ENCODE peak calls at places on chromosomes 3 and 15, in four cellular contexts. S is K562, B is GM12878, T is HepG2. C is an unnamed sample.

GRCh38 chr3:139975592-139976360 is 40.8 kb downstream of the CLSTN2 start:
- DNase-seq in S (no peak), B (no peak), T (no peak), C (no peak)

GRCh38 chr3:41961750-41962679 is at the start of gene ULK4:
- DNase-seq in S (peak), B (peak), T (peak), C (peak)

GRCh38 chr3:36991147-36991546 is 1.8 kb downstream of the EPM2AIP1 start:
- DNase-seq in S (no peak), B (no peak), T (no peak), C (no peak)

GRCh38 chr3:196207833-196208607 is 3.2 kb downstream of the ZDHHC19 start:
- DNase-seq in S (peak), B (no peak), T (no peak), C (no peak)

GRCh38 chr15:69561071-69561784 is 108.6 kb downstream of the RPLP1 start:
- DNase-seq in S (no peak), B (no peak), T (peak), C (no peak)

GRCh38 chr3:67540198-67540894 is 114.1 kb downstream of the SUCLG2 start:
- DNase-seq in S (no peak), B (no peak), T (peak), C (no peak)

GRCh38 chr3:5002174-5002870 is 23.1 kb downstream of the BHLHE40 start:
- DNase-seq in S (peak), B (no peak), T (no peak), C (no peak)

GRCh38 chr3:38453075-38453913 is at the start of gene ACVR2B:
- DNase-seq in S (peak), B (no peak), T (peak), C (peak)

GRCh38 chr3:147540921-147541320 is 131.8 kb downstream of the ZIC1 start:
- DNase-seq in S (no peak), B (no peak), T (no peak), C (no peak)

GRCh38 chr3:56320907-56321306 is 147.4 kb downstream of the ERC2 start:
- DNase-seq in S (no peak), B (no peak), T (no peak), C (no peak)

GRCh38 chr3:40511031-40511718 is 5.3 kb downstream of the ZNF620 start:
- DNase-seq in S (no peak), B (no peak), T (no peak), C (no peak)

GRCh38 chr3:4507010-4507596 is 14.0 kb downstream of the ITPR1 start:
- DNase-seq in S (no peak), B (no peak), T (peak), C (no peak)

GRCh38 chr15:41797194-41797593 is 22.9 kb downstream of the MAPKBP1 start:
- DNase-seq in S (no peak), B (no peak), T (no peak), C (no peak)

GRCh38 chr3:134326760-134327593 is 47.3 kb downstream of the AMOTL2 start:
- DNase-seq in S (no peak), B (no peak), T (peak), C (no peak)

GRCh38 chr3:193095366-193095765 is 145.7 kb upstream of the PLAAT1 start:
- DNase-seq in S (no peak), B (no peak), T (no peak), C (no peak)

GRCh38 chr3:37271636-37272035 is 97.3 kb upstream of the LRRFIP2 start:
- DNase-seq in S (no peak), B (no peak), T (no peak), C (no peak)

GRCh38 chr15:96243701-96244100 is 86.8 kb upstream of the NR2F2 start:
- DNase-seq in S (no peak), B (no peak), T (no peak), C (no peak)

GRCh38 chr3:140809326-140809725 is 131.5 kb downstream of the TRIM42 start:
- DNase-seq in S (no peak), B (no peak), T (no peak), C (no peak)

GRCh38 chr3:152151216-152151874 is 117.4 kb upstream of the MBNL1 start:
- DNase-seq in S (no peak), B (no peak), T (no peak), C (no peak)

GRCh38 chr15:85906028-85906427 is 111.3 kb upstream of the KLHL25 start:
- DNase-seq in S (no peak), B (no peak), T (no peak), C (no peak)

GRCh38 chr15:77243716-77244401 is 172.9 kb upstream of the TSPAN3 start:
- DNase-seq in S (no peak), B (no peak), T (no peak), C (no peak)

GRCh38 chr3:193777524-193777923 is 184.5 kb downstream of the OPA1 start:
- DNase-seq in S (no peak), B (no peak), T (peak), C (no peak)

GRCh38 chr3:112585782-112586181 is 23.9 kb downstream of the SLC35A5 start:
- DNase-seq in S (no peak), B (no peak), T (no peak), C (no peak)

GRCh38 chr3:59940690-59941089 is 890.9 kb upstream of the CFAP20DC start:
- DNase-seq in S (no peak), B (no peak), T (no peak), C (no peak)

GRCh38 chr15:74504418-74504817 is 36.6 kb upstream of the ARID3B start:
- DNase-seq in S (no peak), B (no peak), T (no peak), C (no peak)

GRCh38 chr15:97909291-97909891 is 51.1 kb upstream of the ARRDC4 start:
- DNase-seq in S (peak), B (no peak), T (peak), C (peak)

GRCh38 chr15:45199136-45199810 is 11.5 kb upstream of the SHF start:
- DNase-seq in S (no peak), B (peak), T (peak), C (no peak)

GRCh38 chr3:66260431-66260830 is 39.6 kb downstream of the SLC25A26 start:
- DNase-seq in S (no peak), B (no peak), T (no peak), C (no peak)

GRCh38 chr3:66255865-66256264 is 35.1 kb downstream of the SLC25A26 start:
- DNase-seq in S (no peak), B (no peak), T (no peak), C (no peak)

GRCh38 chr3:66256806-66257205 is 36.0 kb downstream of the SLC25A26 start:
- DNase-seq in S (no peak), B (no peak), T (no peak), C (no peak)

GRCh38 chr3:66261318-66261717 is 40.5 kb downstream of the SLC25A26 start:
- DNase-seq in S (no peak), B (no peak), T (no peak), C (no peak)

GRCh38 chr3:66259721-66260255 is 39.0 kb downstream of the SLC25A26 start:
- DNase-seq in S (no peak), B (no peak), T (no peak), C (no peak)
- TF ChIP-seq TARDBP in S (no peak), B (no peak), T (no peak), C (no peak)

DNA sequence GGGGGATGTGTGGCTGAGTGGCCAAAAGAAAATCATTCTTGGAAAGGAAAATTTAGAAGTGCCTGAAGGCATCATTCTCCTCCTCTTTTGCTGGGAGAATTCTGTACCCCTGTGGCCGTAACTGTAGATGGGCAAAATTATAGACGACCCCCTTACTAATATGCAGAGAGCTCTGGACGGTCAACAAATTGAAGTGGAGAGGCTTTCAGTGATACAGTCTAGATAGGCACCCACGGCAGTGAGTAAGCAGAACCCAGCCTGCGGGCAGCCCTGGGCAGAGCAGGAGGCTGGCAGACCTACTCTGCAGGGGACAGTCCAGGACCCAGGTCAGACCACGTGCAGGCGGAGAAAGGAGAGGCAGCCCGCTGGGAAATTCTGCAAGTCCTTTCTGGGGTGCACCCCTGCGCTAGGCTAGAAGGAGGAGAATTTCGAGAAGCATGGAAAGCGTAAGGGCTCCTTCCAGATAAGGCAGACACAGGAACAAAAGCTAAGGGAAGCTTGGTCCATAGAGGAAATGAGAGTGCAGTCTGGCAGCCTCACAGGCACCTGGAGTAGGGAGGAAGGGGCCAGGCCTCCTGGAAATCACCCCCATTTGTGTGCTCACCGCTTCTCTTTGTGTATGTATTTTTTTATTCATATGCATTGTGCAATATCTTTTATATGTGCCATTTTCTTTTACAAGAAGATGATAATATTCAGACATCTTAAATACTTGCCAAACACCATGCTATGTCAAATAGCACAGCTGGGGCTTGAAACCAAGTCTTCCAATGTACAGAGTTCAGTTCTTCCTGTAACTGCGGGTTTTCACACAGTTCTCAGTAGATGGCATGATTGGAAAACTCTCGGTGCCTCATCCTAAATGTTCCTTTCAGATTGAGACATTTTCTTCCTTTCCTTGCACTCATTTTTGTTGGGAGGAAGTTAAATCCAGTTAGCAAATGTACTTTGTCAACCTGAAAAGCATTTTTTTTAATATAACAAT is 40.2 kb downstream of the LRRK1 start:
- DNase-seq in S (no peak), B (no peak), T (no peak), C (no peak)
- TF ChIP-seq TARDBP in S (no peak), B (no peak), T (no peak), C (no peak)

GRCh38 chr3:123708531-123708930 is 123.7 kb upstream of the HACD2 start:
- DNase-seq in S (no peak), B (no peak), T (no peak), C (no peak)

GRCh38 chr3:123705886-123706285 is 121.0 kb upstream of the HACD2 start:
- DNase-seq in S (no peak), B (no peak), T (no peak), C (no peak)

GRCh38 chr3:123702720-123703119 is 117.9 kb upstream of the HACD2 start:
- DNase-seq in S (no peak), B (no peak), T (peak), C (no peak)

GRCh38 chr3:123711356-123711755 is 126.5 kb upstream of the HACD2 start:
- DNase-seq in S (no peak), B (no peak), T (no peak), C (no peak)

GRCh38 chr3:123706871-123707270 is 122.0 kb upstream of the HACD2 start:
- DNase-seq in S (no peak), B (no peak), T (no peak), C (no peak)
- TF ChIP-seq TARDBP in S (no peak), B (no peak), T (no peak), C (no peak)

GRCh38 chr3:124467980-124468902 is 262.0 kb upstream of the UMPS start:
- DNase-seq in S (peak), B (no peak), T (peak), C (peak)
- TF ChIP-seq TARDBP in S (no peak), B (no peak), T (no peak), C (no peak)

DNA sequence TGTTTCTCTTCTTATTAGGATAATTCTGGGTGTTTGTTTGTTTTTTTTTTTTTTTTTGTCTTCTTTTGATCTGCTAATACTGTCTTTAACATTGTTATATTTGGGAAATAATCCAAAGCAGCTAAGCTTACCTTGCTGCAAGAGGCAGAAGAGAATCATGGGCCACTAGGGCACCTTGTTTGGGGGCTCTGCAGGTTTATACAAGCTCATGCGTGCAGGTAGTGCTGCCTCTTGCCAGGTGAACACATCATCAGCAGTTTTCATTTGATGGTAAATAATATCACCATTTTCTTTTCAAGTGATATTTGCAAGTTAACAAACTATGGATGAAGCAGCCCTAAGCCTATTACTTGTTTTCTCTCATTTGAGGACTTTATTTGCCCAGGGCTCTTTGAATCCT is 37.9 kb downstream of the MAP3K13 start:
- DNase-seq in S (no peak), B (no peak), T (no peak), C (no peak)
- TF ChIP-seq TARDBP in S (no peak), B (no peak), T (no peak), C (no peak)

DNA sequence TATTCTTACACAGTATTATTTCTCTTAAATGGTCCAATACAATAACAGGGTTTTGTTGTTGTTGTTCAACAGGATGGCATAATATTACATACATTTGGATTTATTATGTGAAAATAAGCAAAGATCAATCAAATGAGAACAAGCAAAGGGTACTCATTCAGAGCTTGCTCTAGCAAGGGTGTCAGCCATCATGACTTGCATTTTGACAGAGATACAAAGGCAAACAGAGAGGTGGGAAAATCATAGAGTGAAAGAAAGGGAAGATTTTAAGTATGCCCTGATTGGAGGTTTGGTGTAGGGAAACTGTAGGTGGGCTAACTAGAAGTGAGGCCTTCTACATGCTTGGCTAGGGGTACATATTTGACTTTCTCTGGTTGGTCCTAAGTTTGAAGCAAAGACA is 109.1 kb upstream of the BCHE start:
- DNase-seq in S (no peak), B (no peak), T (no peak), C (no peak)
- TF ChIP-seq TARDBP in S (no peak), B (no peak), T (no peak), C (no peak)

GRCh38 chr3:172151610-172152293 is 112.4 kb downstream of the FNDC3B start:
- DNase-seq in S (no peak), B (no peak), T (no peak), C (no peak)

GRCh38 chr3:172152294-172152649 is 112.9 kb downstream of the FNDC3B start:
- DNase-seq in S (no peak), B (no peak), T (no peak), C (no peak)

GRCh38 chr3:172152869-172153268 is 113.5 kb downstream of the FNDC3B start:
- DNase-seq in S (no peak), B (no peak), T (no peak), C (no peak)

GRCh38 chr3:172154768-172155649 is 115.6 kb downstream of the FNDC3B start:
- DNase-seq in S (no peak), B (no peak), T (no peak), C (no peak)

DNA sequence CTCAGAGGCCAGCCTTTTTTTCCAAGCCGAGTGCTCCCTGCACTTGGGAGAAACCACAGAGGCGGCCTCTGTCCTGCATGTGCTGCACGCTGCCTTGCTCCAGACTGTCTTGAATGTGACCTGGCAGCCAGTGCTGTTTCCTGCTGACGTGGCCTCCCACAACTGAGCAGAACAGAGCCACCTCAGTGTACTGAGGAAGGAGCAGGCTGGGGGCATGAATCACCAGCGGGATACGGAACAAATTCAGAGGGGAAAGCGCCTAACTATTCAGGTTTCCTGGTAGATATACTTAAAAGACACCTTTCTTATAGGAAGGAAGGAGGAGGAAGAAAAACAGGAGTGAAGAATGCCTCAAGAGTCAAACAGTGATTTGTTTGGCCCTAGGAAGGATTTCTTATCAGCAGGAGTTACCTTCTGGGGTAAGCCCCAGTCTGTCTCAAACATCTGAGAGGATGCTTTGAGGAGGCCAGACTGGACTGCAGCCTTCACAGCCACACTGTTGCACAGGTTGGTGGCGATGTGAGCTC is 114.0 kb downstream of the FNDC3B start:
- DNase-seq in S (no peak), B (no peak), T (no peak), C (no peak)
- TF ChIP-seq TARDBP in S (no peak), B (no peak), T (no peak), C (no peak)